ENCODE peak calls at places on chromosome 6, in ten cellular contexts. One of them, this sample, is unnamed.

GRCh38 chr6:161301338-161301737 is 27.5 kb upstream of the AGPAT4 start:
- DNase-seq in NCI-H1092 treated with DMSO at 0.1 percent for 48 hours: no peak
- DNase-seq in effector memory CD8-positive, alpha-beta T cell: no peak
- DNase-seq in endothelial cell: no peak
- DNase-seq in stimulated activated effector memory CD8-positive, alpha-beta T cell treated with anti-CD3 and anti-CD28 coated beads, Interleukin-12 subunit alpha, Interleukin-12 subunit beta, amount 100 ng/mL, for 72 hours: no peak
- DNase-seq in transverse colon: no peak
- DNase-seq in upper lobe of left lung: no peak
- DNase-seq in stimulated activated CD8-positive, alpha-beta memory T cell treated with anti-CD3 and anti-CD28 coated beads, Interleukin-7, amount 100 ng/mL, for 1 hour: no peak
- DNase-seq in activated T-helper 1 cell treated with anti-CD3 and anti-CD28 coated beads, Interleukin-2, amount 50 U/mL, for 16 hours: no peak
- DNase-seq in effector CD4-positive, alpha-beta T cell: no peak
- DNase-seq in this sample: no peak

GRCh38 chr6:124927806-124928205 is 34.4 kb upstream of the RNF217 start:
- DNase-seq in upper lobe of left lung: no peak
- DNase-seq in endothelial cell: no peak
- DNase-seq in activated T-helper 1 cell treated with anti-CD3 and anti-CD28 coated beads, Interleukin-2, amount 50 U/mL, for 16 hours: no peak
- DNase-seq in NCI-H1092 treated with DMSO at 0.1 percent for 48 hours: no peak
- DNase-seq in effector memory CD8-positive, alpha-beta T cell: no peak
- DNase-seq in transverse colon: no peak
- DNase-seq in stimulated activated CD8-positive, alpha-beta memory T cell treated with anti-CD3 and anti-CD28 coated beads, Interleukin-7, amount 100 ng/mL, for 1 hour: no peak
- DNase-seq in effector CD4-positive, alpha-beta T cell: no peak
- DNase-seq in stimulated activated effector memory CD8-positive, alpha-beta T cell treated with anti-CD3 and anti-CD28 coated beads, Interleukin-12 subunit alpha, Interleukin-12 subunit beta, amount 100 ng/mL, for 72 hours: no peak
- DNase-seq in this sample: no peak

GRCh38 chr6:118660218-118660569 is 8.8 kb upstream of the CEP85L start:
- DNase-seq in transverse colon: no peak
- DNase-seq in upper lobe of left lung: no peak
- DNase-seq in activated T-helper 1 cell treated with anti-CD3 and anti-CD28 coated beads, Interleukin-2, amount 50 U/mL, for 16 hours: peak
- DNase-seq in effector memory CD8-positive, alpha-beta T cell: peak
- DNase-seq in effector CD4-positive, alpha-beta T cell: peak
- DNase-seq in endothelial cell: no peak
- DNase-seq in NCI-H1092 treated with DMSO at 0.1 percent for 48 hours: peak
- DNase-seq in stimulated activated effector memory CD8-positive, alpha-beta T cell treated with anti-CD3 and anti-CD28 coated beads, Interleukin-12 subunit alpha, Interleukin-12 subunit beta, amount 100 ng/mL, for 72 hours: no peak
- DNase-seq in stimulated activated CD8-positive, alpha-beta memory T cell treated with anti-CD3 and anti-CD28 coated beads, Interleukin-7, amount 100 ng/mL, for 1 hour: no peak
- DNase-seq in this sample: no peak

GRCh38 chr6:31350973-31351733 is 5.8 kb downstream of the HLA-B start:
- DNase-seq in endothelial cell: no peak
- DNase-seq in upper lobe of left lung: no peak
- DNase-seq in NCI-H1092 treated with DMSO at 0.1 percent for 48 hours: no peak
- DNase-seq in activated T-helper 1 cell treated with anti-CD3 and anti-CD28 coated beads, Interleukin-2, amount 50 U/mL, for 16 hours: no peak
- DNase-seq in stimulated activated effector memory CD8-positive, alpha-beta T cell treated with anti-CD3 and anti-CD28 coated beads, Interleukin-12 subunit alpha, Interleukin-12 subunit beta, amount 100 ng/mL, for 72 hours: no peak
- DNase-seq in transverse colon: no peak
- DNase-seq in effector CD4-positive, alpha-beta T cell: peak
- DNase-seq in stimulated activated CD8-positive, alpha-beta memory T cell treated with anti-CD3 and anti-CD28 coated beads, Interleukin-7, amount 100 ng/mL, for 1 hour: no peak
- DNase-seq in effector memory CD8-positive, alpha-beta T cell: peak
- DNase-seq in this sample: no peak

GRCh38 chr6:162056745-162057144 is 670.8 kb downstream of the PRKN start:
- DNase-seq in effector memory CD8-positive, alpha-beta T cell: no peak
- DNase-seq in transverse colon: no peak
- DNase-seq in endothelial cell: peak
- DNase-seq in activated T-helper 1 cell treated with anti-CD3 and anti-CD28 coated beads, Interleukin-2, amount 50 U/mL, for 16 hours: no peak
- DNase-seq in stimulated activated CD8-positive, alpha-beta memory T cell treated with anti-CD3 and anti-CD28 coated beads, Interleukin-7, amount 100 ng/mL, for 1 hour: no peak
- DNase-seq in stimulated activated effector memory CD8-positive, alpha-beta T cell treated with anti-CD3 and anti-CD28 coated beads, Interleukin-12 subunit alpha, Interleukin-12 subunit beta, amount 100 ng/mL, for 72 hours: no peak
- DNase-seq in effector CD4-positive, alpha-beta T cell: no peak
- DNase-seq in NCI-H1092 treated with DMSO at 0.1 percent for 48 hours: no peak
- DNase-seq in upper lobe of left lung: no peak
- DNase-seq in this sample: no peak

GRCh38 chr6:41027799-41028617 is 11.0 kb downstream of the UNC5CL start:
- DNase-seq in endothelial cell: peak
- DNase-seq in effector memory CD8-positive, alpha-beta T cell: peak
- DNase-seq in upper lobe of left lung: peak
- DNase-seq in effector CD4-positive, alpha-beta T cell: peak
- DNase-seq in activated T-helper 1 cell treated with anti-CD3 and anti-CD28 coated beads, Interleukin-2, amount 50 U/mL, for 16 hours: peak
- DNase-seq in NCI-H1092 treated with DMSO at 0.1 percent for 48 hours: peak
- DNase-seq in stimulated activated effector memory CD8-positive, alpha-beta T cell treated with anti-CD3 and anti-CD28 coated beads, Interleukin-12 subunit alpha, Interleukin-12 subunit beta, amount 100 ng/mL, for 72 hours: peak
- DNase-seq in transverse colon: peak
- DNase-seq in stimulated activated CD8-positive, alpha-beta memory T cell treated with anti-CD3 and anti-CD28 coated beads, Interleukin-7, amount 100 ng/mL, for 1 hour: peak
- DNase-seq in this sample: peak

GRCh38 chr6:116572162-116572561 is 858 bp downstream of the RWDD1 start:
- DNase-seq in transverse colon: peak
- DNase-seq in endothelial cell: no peak
- DNase-seq in upper lobe of left lung: no peak
- DNase-seq in activated T-helper 1 cell treated with anti-CD3 and anti-CD28 coated beads, Interleukin-2, amount 50 U/mL, for 16 hours: no peak
- DNase-seq in NCI-H1092 treated with DMSO at 0.1 percent for 48 hours: peak
- DNase-seq in stimulated activated CD8-positive, alpha-beta memory T cell treated with anti-CD3 and anti-CD28 coated beads, Interleukin-7, amount 100 ng/mL, for 1 hour: no peak
- DNase-seq in effector memory CD8-positive, alpha-beta T cell: no peak
- DNase-seq in stimulated activated effector memory CD8-positive, alpha-beta T cell treated with anti-CD3 and anti-CD28 coated beads, Interleukin-12 subunit alpha, Interleukin-12 subunit beta, amount 100 ng/mL, for 72 hours: no peak
- DNase-seq in effector CD4-positive, alpha-beta T cell: no peak
- DNase-seq in this sample: no peak

GRCh38 chr6:36755435-36756348 is 58.1 kb downstream of the RAB44 start:
- DNase-seq in upper lobe of left lung: no peak
- DNase-seq in NCI-H1092 treated with DMSO at 0.1 percent for 48 hours: no peak
- DNase-seq in effector memory CD8-positive, alpha-beta T cell: peak
- DNase-seq in endothelial cell: no peak
- DNase-seq in activated T-helper 1 cell treated with anti-CD3 and anti-CD28 coated beads, Interleukin-2, amount 50 U/mL, for 16 hours: peak
- DNase-seq in transverse colon: peak
- DNase-seq in stimulated activated effector memory CD8-positive, alpha-beta T cell treated with anti-CD3 and anti-CD28 coated beads, Interleukin-12 subunit alpha, Interleukin-12 subunit beta, amount 100 ng/mL, for 72 hours: peak
- DNase-seq in effector CD4-positive, alpha-beta T cell: peak
- DNase-seq in stimulated activated CD8-positive, alpha-beta memory T cell treated with anti-CD3 and anti-CD28 coated beads, Interleukin-7, amount 100 ng/mL, for 1 hour: peak
- DNase-seq in this sample: no peak